ENCODE peak calls at places on chromosomes 1 and 21, in five cellular contexts. R is GM23248, C is hepatocyte, P is PC-9, X is PC-3. H is an unnamed sample.

GRCh38 chr1:88935522-88936222 is 44.3 kb upstream of the GTF2B start:
- DNase-seq in R (peak; percentile 54), C (peak; percentile 56), P (no peak), X (peak; percentile 51), H (peak; percentile 45)

GRCh38 chr21:41932191-41932575 is 21.6 kb downstream of the C2CD2 start:
- DNase-seq in R (peak; percentile 91), C (peak; percentile 22), P (no peak), X (peak; percentile 98), H (no peak)

GRCh38 chr1:210377934-210378333 is 49.2 kb downstream of the HHAT start:
- DNase-seq in R (peak; percentile 67), C (no peak), P (no peak), X (peak; percentile 33), H (no peak)

GRCh38 chr1:94316836-94317789 is 79.7 kb upstream of the ARHGAP29 start:
- DNase-seq in R (peak; percentile 64), C (peak; percentile 37), P (no peak), X (peak; percentile 59), H (no peak)

GRCh38 chr21:45393021-45393420 is 11.9 kb upstream of the COL18A1 start:
- DNase-seq in R (no peak), C (no peak), P (no peak), X (no peak), H (no peak)

GRCh38 chr1:154553056-154553822 is 5.2 kb downstream of the UBE2Q1 start:
- DNase-seq in R (peak; percentile 15), C (no peak), P (no peak), X (peak; percentile 25), H (no peak)

GRCh38 chr1:79090985-79091384 is 84.5 kb upstream of the ADGRL4 start:
- DNase-seq in R (no peak), C (no peak), P (no peak), X (peak; percentile 53), H (no peak)

GRCh38 chr1:220093361-220094015 is 444 bp upstream of the IARS2 start:
- DNase-seq in R (no peak), C (no peak), P (no peak), X (no peak), H (no peak)

GRCh38 chr1:110572751-110573150 is 33.4 kb downstream of the KCNA2 start:
- DNase-seq in R (no peak), C (no peak), P (no peak), X (no peak), H (no peak)

GRCh38 chr1:1307908-1308755 is at the start of the genes ACAP3 and PUSL1:
- DNase-seq in R (peak; percentile 98), C (peak; percentile 97), P (peak; percentile 72), X (peak; percentile 97), H (peak; percentile 91)

GRCh38 chr1:156492591-156493080 is 7.9 kb downstream of the MEF2D start:
- DNase-seq in R (peak; percentile 27), C (no peak), P (no peak), X (no peak), H (no peak)

GRCh38 chr1:244207042-244207934 is 156.2 kb downstream of the ZBTB18 start:
- DNase-seq in R (no peak), C (no peak), P (no peak), X (no peak), H (no peak)

GRCh38 chr1:221031890-221032222 is 152.6 kb downstream of the HLX start:
- DNase-seq in R (peak; percentile 26), C (no peak), P (no peak), X (peak; percentile 39), H (no peak)

GRCh38 chr1:162364498-162364897 is 12.2 kb downstream of the SPATA46 start:
- DNase-seq in R (peak; percentile 12), C (no peak), P (no peak), X (no peak), H (no peak)

GRCh38 chr1:74830736-74831135 is 97.8 kb downstream of the TYW3 start:
- DNase-seq in R (no peak), C (no peak), P (no peak), X (no peak), H (no peak)

GRCh38 chr1:40861227-40862003 is 748 bp downstream of the CITED4 start:
- DNase-seq in R (peak; percentile 75), C (peak; percentile 81), P (no peak), X (no peak), H (peak; percentile 74)

GRCh38 chr1:56446531-56447098 is 132.7 kb downstream of the PLPP3 start:
- DNase-seq in R (no peak), C (no peak), P (no peak), X (peak; percentile 8), H (no peak)

GRCh38 chr1:238558746-238559145 is 668.0 kb upstream of the ZP4 start:
- DNase-seq in R (no peak), C (no peak), P (no peak), X (no peak), H (no peak)

GRCh38 chr1:171257207-171258052 is 9.1 kb downstream of the FMO1 start:
- DNase-seq in R (peak; percentile 82), C (peak; percentile 85), P (no peak), X (peak; percentile 58), H (no peak)

GRCh38 chr1:228842094-228842775 is 107.0 kb downstream of the RHOU start:
- DNase-seq in R (peak; percentile 85), C (peak; percentile 82), P (no peak), X (peak; percentile 78), H (no peak)

GRCh38 chr1:196355206-196355786 is 252.9 kb downstream of the KCNT2 start:
- DNase-seq in R (peak; percentile 52), C (peak; percentile 13), P (no peak), X (peak; percentile 33), H (peak; percentile 50)
- H3K9me2 ChIP-seq in R (no peaks in the 10 kb centered on the region), C (no peaks in the 10 kb centered on the region), P (no peaks in the 10 kb centered on the region), X (no peaks in the 10 kb centered on the region), H (no peaks in the 10 kb centered on the region)

GRCh38 chr1:50416150-50416527 is 7.1 kb downstream of the DMRTA2 start:
- DNase-seq in R (no peak), C (no peak), P (no peak), X (no peak), H (peak; percentile 78)

GRCh38 chr1:50417946-50418599 is 5.2 kb downstream of the DMRTA2 start:
- DNase-seq in R (no peak), C (no peak), P (no peak), X (no peak), H (peak; percentile 34)

GRCh38 chr1:50415235-50416149 is 7.8 kb downstream of the DMRTA2 start:
- DNase-seq in R (no peak), C (no peak), P (no peak), X (no peak), H (peak; percentile 52)

GRCh38 chr1:50417487-50417886 is 5.8 kb downstream of the DMRTA2 start:
- DNase-seq in R (no peak), C (no peak), P (no peak), X (no peak), H (peak; percentile 40)

DNA sequence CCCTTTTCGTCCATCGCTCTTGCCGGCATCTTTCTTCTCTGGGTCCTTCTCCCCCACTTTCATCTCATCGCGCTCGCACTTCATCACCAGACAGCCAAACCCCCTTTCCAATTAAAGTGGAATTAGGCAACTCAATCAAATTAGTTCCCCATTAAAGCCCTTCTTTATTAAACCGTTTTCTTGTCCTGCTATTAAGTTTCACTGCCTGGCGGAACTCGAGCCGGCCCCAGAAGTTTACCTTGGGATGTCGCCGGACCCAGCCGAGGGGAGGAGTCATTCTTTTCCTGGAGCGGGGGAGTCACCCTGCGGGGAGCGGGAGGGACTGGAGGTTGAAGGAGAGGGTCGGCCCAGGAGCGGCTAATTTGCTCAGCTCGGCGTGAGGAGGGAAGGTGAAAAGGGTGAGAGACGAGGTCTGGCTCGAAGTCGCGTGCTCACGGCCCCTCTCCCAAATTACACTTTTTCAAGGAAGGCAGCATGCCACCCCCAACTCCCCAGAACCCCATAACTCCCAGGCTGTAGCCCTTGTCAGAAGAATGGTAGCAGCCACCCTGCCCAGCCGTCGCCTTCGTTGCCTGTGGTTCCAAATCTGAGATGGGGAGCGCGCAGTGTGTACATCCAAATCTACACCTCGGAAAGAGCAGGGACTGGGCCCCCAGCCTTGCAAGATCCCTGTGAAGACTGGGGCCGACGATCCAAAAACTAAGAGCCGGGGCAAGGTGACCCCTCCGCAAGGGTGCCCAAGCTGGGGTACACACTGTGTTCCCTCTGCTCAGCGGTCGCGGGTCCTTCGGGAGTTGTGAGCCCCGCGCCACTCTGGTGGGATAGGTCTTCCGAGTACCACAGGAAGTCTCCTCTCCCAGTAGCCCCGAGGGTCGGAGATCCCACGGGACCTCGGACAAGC is 6.4 kb downstream of the DMRTA2 start:
- DNase-seq in R (no peak), C (no peak), P (no peak), X (no peak), H (peak; percentile 95)
- TF ChIP-seq EZH2 in R (peak; percentile 85), C (peak; percentile 86), P (no peak), X (no peak), H (peak; percentile 97)

DNA sequence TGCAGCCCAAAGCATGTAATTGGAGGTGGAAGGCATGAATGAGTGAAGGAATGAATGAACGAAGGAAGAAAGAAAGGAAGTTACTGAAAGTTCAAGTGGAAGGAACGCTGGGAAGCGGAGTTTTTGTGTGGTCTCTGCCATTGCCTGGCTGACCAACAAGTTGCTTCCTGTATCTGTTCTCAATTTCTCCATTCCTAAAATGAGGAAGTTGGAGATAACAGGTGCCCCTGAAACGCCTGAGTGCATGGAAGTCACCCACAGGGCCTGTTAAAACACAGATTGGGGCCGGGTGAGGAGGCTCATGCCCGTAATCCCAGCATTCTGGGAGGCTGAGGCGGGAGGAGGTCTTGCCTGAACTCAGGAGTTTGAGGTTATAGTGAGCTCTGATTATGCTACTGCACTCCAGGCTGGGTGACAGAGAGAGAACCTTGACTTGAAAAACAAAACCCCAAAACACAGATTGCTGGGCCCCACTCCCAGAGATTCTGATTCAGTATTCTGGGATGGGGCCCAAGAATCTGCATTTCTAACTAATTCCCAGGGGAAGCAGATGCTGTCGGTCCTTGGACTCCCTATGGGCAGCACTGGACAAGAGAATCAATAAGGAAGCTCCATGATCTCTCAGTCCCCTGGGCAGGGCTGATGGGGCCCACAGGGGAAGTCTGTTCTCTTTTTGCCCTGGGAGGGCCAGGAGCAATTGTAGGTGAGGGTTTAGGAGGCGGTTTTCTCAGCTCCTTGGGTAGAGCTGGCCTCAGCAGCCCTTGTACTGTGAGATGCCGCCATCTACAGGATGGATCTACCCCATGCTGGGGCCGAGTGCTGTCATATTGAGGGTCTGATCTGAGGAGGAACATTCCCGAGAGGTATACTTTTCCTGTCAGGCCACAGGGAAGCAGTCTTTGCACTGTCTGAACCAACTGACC is 3.3 kb upstream of the CNR2 start:
- DNase-seq in R (peak; percentile 62), C (peak; percentile 86), P (peak; percentile 60), X (peak; percentile 84), H (peak; percentile 92)
- H2AFZ ChIP-seq in R (no peak overlapping the region), C (no peak overlapping the region), P (no peak overlapping the region), X (peak overlapping the region; percentile 52), H (peak overlapping the region; percentile 72)

GRCh38 chr1:51922040-51922439 is 43.5 kb upstream of the NRDC start:
- DNase-seq in R (no peak), C (no peak), P (no peak), X (no peak), H (no peak)
- H3K9me2 ChIP-seq in R (no peaks in the 10 kb centered on the region), C (no peaks in the 10 kb centered on the region), P (no peaks in the 10 kb centered on the region), X (no peaks in the 10 kb centered on the region), H (no peaks in the 10 kb centered on the region)

H was measured in GM23338.